ENCODE peak calls at places on chromosome 13, in five cellular contexts. One of them, this sample, is unnamed.

GRCh38 chr13:35470671-35471465 is 5.6 kb downstream of the MAB21L1 start:
- DNase-seq in GM06990: no peak
- DNase-seq in transverse colon: peak
- DNase-seq in fibroblast of lung: peak
- DNase-seq in ascending aorta: no peak
- DNase-seq in this sample: peak

GRCh38 chr13:79231887-79232286 is 174.2 kb downstream of the RBM26 start:
- DNase-seq in ascending aorta: no peak
- DNase-seq in fibroblast of lung: no peak
- DNase-seq in transverse colon: no peak
- DNase-seq in GM06990: no peak
- DNase-seq in this sample: no peak

GRCh38 chr13:46350003-46350402 is 37.0 kb downstream of the RUBCNL start:
- DNase-seq in transverse colon: no peak
- DNase-seq in fibroblast of lung: no peak
- DNase-seq in GM06990: no peak
- DNase-seq in ascending aorta: no peak
- DNase-seq in this sample: no peak

GRCh38 chr13:44921931-44922758 is 67.1 kb downstream of the NUFIP1 start:
- DNase-seq in transverse colon: peak
- DNase-seq in GM06990: no peak
- DNase-seq in ascending aorta: peak
- DNase-seq in fibroblast of lung: peak
- DNase-seq in this sample: no peak

GRCh38 chr13:45328661-45329105 is 12.3 kb downstream of the TPT1 start:
- DNase-seq in ascending aorta: no peak
- DNase-seq in GM06990: no peak
- DNase-seq in fibroblast of lung: peak
- DNase-seq in transverse colon: no peak
- DNase-seq in this sample: no peak

GRCh38 chr13:99131410-99131809 is 69.2 kb upstream of the UBAC2 start:
- DNase-seq in ascending aorta: no peak
- DNase-seq in transverse colon: no peak
- DNase-seq in GM06990: no peak
- DNase-seq in fibroblast of lung: no peak
- DNase-seq in this sample: no peak

GRCh38 chr13:35144496-35144895 is 202.4 kb downstream of the NBEA start:
- DNase-seq in ascending aorta: no peak
- DNase-seq in GM06990: no peak
- DNase-seq in transverse colon: no peak
- DNase-seq in fibroblast of lung: no peak
- DNase-seq in this sample: no peak

GRCh38 chr13:106155411-106155810 is 380.1 kb downstream of the EFNB2 start:
- DNase-seq in GM06990: no peak
- DNase-seq in fibroblast of lung: no peak
- DNase-seq in ascending aorta: no peak
- DNase-seq in transverse colon: no peak
- DNase-seq in this sample: no peak

GRCh38 chr13:89708013-89708412 is 1639.5 kb upstream of the MIR17HG start:
- DNase-seq in ascending aorta: no peak
- DNase-seq in GM06990: no peak
- DNase-seq in fibroblast of lung: no peak
- DNase-seq in transverse colon: no peak
- DNase-seq in this sample: no peak

GRCh38 chr13:37492061-37492460 is 106.5 kb downstream of the POSTN start:
- DNase-seq in GM06990: no peak
- DNase-seq in transverse colon: no peak
- DNase-seq in fibroblast of lung: no peak
- DNase-seq in ascending aorta: no peak
- DNase-seq in this sample: no peak

GRCh38 chr13:40228486-40228885 is 438.0 kb downstream of the FOXO1 start:
- DNase-seq in transverse colon: no peak
- DNase-seq in fibroblast of lung: peak
- DNase-seq in ascending aorta: no peak
- DNase-seq in GM06990: no peak
- DNase-seq in this sample: no peak

GRCh38 chr13:80577951-80578670 is 237.2 kb upstream of the SPRY2 start:
- DNase-seq in transverse colon: no peak
- DNase-seq in ascending aorta: no peak
- DNase-seq in fibroblast of lung: no peak
- DNase-seq in GM06990: no peak
- DNase-seq in this sample: no peak

GRCh38 chr13:78742659-78743058 is 83.7 kb upstream of the OBI1 start:
- DNase-seq in fibroblast of lung: no peak
- DNase-seq in GM06990: no peak
- DNase-seq in transverse colon: no peak
- DNase-seq in ascending aorta: no peak
- DNase-seq in this sample: peak

GRCh38 chr13:21058361-21058760 is 3.0 kb downstream of the LATS2 start:
- DNase-seq in fibroblast of lung: peak
- DNase-seq in ascending aorta: no peak
- DNase-seq in transverse colon: no peak
- DNase-seq in GM06990: no peak
- DNase-seq in this sample: peak

GRCh38 chr13:112617754-112618375 is 29.9 kb upstream of the TUBGCP3 start:
- DNase-seq in GM06990: no peak
- DNase-seq in fibroblast of lung: no peak
- DNase-seq in transverse colon: no peak
- DNase-seq in ascending aorta: no peak
- DNase-seq in this sample: no peak

GRCh38 chr13:64078480-64078936 is 2662.9 kb upstream of the PCDH20 start:
- DNase-seq in fibroblast of lung: no peak
- DNase-seq in transverse colon: no peak
- DNase-seq in ascending aorta: no peak
- DNase-seq in GM06990: no peak
- DNase-seq in this sample: peak

GRCh38 chr13:69591437-69591836 is 516.2 kb upstream of the ATXN8OS start:
- DNase-seq in ascending aorta: no peak
- DNase-seq in GM06990: no peak
- DNase-seq in transverse colon: no peak
- DNase-seq in fibroblast of lung: no peak
- DNase-seq in this sample: no peak

GRCh38 chr13:43095771-43096719 is 72.7 kb downstream of the DNAJC15 start:
- DNase-seq in fibroblast of lung: peak
- DNase-seq in GM06990: no peak
- DNase-seq in transverse colon: no peak
- DNase-seq in ascending aorta: no peak
- DNase-seq in this sample: no peak

GRCh38 chr13:110387451-110388140 is 80.5 kb downstream of the COL4A2 start:
- DNase-seq in ascending aorta: peak
- DNase-seq in transverse colon: peak
- DNase-seq in GM06990: peak
- DNase-seq in fibroblast of lung: peak
- DNase-seq in this sample: peak
- H3K4me3 ChIP-seq in ascending aorta: peak
- H3K4me3 ChIP-seq in transverse colon: no peak
- H3K4me3 ChIP-seq in GM06990: no peak
- H3K4me3 ChIP-seq in fibroblast of lung: peak
- H3K4me3 ChIP-seq in this sample: no peak

GRCh38 chr13:41459754-41460111 is 2.4 kb downstream of the RGCC start:
- DNase-seq in GM06990: no peak
- DNase-seq in transverse colon: no peak
- DNase-seq in fibroblast of lung: no peak
- DNase-seq in ascending aorta: no peak
- DNase-seq in this sample: peak
- H3K4me3 ChIP-seq in GM06990: no peak
- H3K4me3 ChIP-seq in transverse colon: no peak
- H3K4me3 ChIP-seq in fibroblast of lung: peak
- H3K4me3 ChIP-seq in ascending aorta: peak
- H3K4me3 ChIP-seq in this sample: no peak

GRCh38 chr13:95552539-95553270 is at the start of gene CLDN10:
- DNase-seq in transverse colon: no peak
- DNase-seq in ascending aorta: no peak
- DNase-seq in fibroblast of lung: no peak
- DNase-seq in GM06990: no peak
- DNase-seq in this sample: peak
- H3K4me3 ChIP-seq in transverse colon: no peak
- H3K4me3 ChIP-seq in ascending aorta: peak
- H3K4me3 ChIP-seq in fibroblast of lung: no peak
- H3K4me3 ChIP-seq in GM06990: no peak
- H3K4me3 ChIP-seq in this sample: peak

DNA sequence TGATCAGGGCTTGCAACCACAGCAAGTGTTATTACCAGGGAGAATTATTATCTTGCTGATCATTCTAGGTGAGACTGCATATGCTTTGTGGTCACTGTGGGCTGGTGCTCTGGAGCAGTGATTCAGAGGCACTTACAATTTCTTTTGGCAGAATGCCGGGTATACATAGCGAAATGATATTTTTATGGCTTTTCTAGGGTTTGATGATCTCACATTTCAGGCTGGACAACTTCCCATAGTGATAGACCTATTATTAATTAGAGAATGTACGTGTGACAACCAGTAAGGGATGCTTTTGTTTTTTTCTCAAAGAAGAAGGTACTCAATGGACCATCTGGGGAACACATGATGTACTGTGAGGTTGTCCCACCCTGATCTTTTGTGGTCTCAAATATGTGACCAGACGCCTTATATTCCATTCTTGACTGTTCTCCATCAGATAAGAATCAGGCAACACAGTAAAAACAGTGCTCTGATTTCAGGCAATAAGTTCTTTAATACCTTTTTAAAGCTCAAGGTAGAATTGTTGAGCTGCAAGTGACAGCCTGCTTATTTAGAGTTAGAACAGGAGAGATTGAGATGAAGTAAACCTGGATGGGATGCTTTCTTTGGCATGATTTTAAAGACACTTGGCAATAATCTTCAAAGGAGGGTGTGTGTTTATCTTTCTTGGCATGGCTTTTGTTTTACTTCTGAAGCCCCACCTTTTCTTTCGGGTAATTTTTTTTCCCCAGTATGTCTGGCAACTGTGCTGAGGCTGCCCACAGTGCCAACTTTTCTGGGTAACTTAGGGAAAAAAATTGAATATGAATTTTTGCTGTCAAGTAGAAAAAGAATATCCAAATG is 27.4 kb upstream of the SCEL start:
- DNase-seq in ascending aorta: no peak
- DNase-seq in transverse colon: no peak
- DNase-seq in GM06990: no peak
- DNase-seq in fibroblast of lung: peak
- DNase-seq in this sample: no peak
- H3K4me3 ChIP-seq in ascending aorta: no peak
- H3K4me3 ChIP-seq in transverse colon: no peak
- H3K4me3 ChIP-seq in GM06990: no peak
- H3K4me3 ChIP-seq in fibroblast of lung: no peak
- H3K4me3 ChIP-seq in this sample: no peak

GRCh38 chr13:23991119-23991518 is 93.8 kb upstream of the C1QTNF9B start:
- DNase-seq in fibroblast of lung: no peak
- DNase-seq in GM06990: no peak
- DNase-seq in ascending aorta: no peak
- DNase-seq in transverse colon: no peak
- DNase-seq in this sample: no peak

GRCh38 chr13:23995283-23996073 is 98.2 kb upstream of the C1QTNF9B start:
- DNase-seq in transverse colon: no peak
- DNase-seq in GM06990: no peak
- DNase-seq in ascending aorta: no peak
- DNase-seq in fibroblast of lung: no peak
- DNase-seq in this sample: no peak

GRCh38 chr13:23996456-23996855 is 99.2 kb upstream of the C1QTNF9B start:
- DNase-seq in transverse colon: no peak
- DNase-seq in GM06990: no peak
- DNase-seq in fibroblast of lung: no peak
- DNase-seq in ascending aorta: no peak
- DNase-seq in this sample: no peak

GRCh38 chr13:23992722-23993438 is 95.6 kb upstream of the C1QTNF9B start:
- DNase-seq in fibroblast of lung: no peak
- DNase-seq in transverse colon: no peak
- DNase-seq in GM06990: no peak
- DNase-seq in ascending aorta: no peak
- DNase-seq in this sample: no peak

DNA sequence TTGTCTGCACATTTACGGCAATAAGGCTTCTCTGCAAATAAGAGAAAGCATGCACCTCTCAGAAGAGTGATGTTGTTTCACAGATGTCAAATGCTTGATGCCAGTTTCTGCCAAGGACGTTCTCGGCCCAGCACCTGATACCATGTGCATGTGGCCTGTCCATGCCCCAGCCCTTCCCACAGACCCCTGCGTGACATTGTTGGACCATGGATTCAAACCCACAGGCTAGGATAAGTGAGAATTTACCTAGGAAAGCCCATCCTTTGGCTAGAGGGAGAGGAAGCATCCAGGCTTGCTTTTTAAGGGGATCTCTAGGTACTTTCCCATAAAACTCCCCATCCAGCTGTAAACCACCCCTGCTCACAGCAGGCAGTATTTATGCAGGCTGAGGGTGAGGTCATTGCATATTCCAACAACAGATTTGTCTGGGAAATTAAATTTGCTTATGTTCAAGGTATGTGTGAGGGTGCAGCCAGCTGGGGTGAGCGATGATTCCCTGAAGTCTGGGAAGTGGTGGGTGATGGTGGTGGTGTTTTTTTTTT is 96.2 kb upstream of the C1QTNF9B start:
- DNase-seq in GM06990: no peak
- DNase-seq in transverse colon: no peak
- DNase-seq in fibroblast of lung: no peak
- DNase-seq in ascending aorta: no peak
- DNase-seq in this sample: no peak
- H3K4me3 ChIP-seq in GM06990: no peak
- H3K4me3 ChIP-seq in transverse colon: no peak
- H3K4me3 ChIP-seq in fibroblast of lung: no peak
- H3K4me3 ChIP-seq in ascending aorta: no peak
- H3K4me3 ChIP-seq in this sample: no peak